ENCODE peak calls at places on chromosomes 7 and 10, in seven cellular contexts. O is activated gamma-delta T cell treated with Interleukin-2 at 50 U/mL for 16 hours; L is pancreas; D is effector CD4-positive, alpha-beta T cell; W is posterior cingulate gyrus; Z is GM13977; A is SW 1271. P is an unnamed sample.

GRCh38 chr10:69636626-69637550 is 6.8 kb downstream of the FAM241B start:
- DNase-seq in O (no peak), L (peak; percentile 32), D (no peak), W (no peak), Z (no peak), A (no peak), P (no peak)

GRCh38 chr10:89207181-89207800 is at the start of gene CH25H:
- DNase-seq in O (no peak), L (peak; percentile 49), D (peak; percentile 37), W (peak; percentile 80), Z (peak; percentile 19), A (no peak), P (peak; percentile 32)

GRCh38 chr10:49285232-49285631 is 13.7 kb upstream of the C10orf71 start:
- DNase-seq in O (no peak), L (no peak), D (no peak), W (no peak), Z (no peak), A (no peak), P (no peak)

GRCh38 chr10:22183771-22184466 is 33.9 kb downstream of the EBLN1 start:
- DNase-seq in O (no peak), L (no peak), D (no peak), W (no peak), Z (no peak), A (no peak), P (no peak)

GRCh38 chr7:102318482-102318971 is 31.9 kb downstream of the SH2B2 start:
- DNase-seq in O (no peak), L (peak; percentile 36), D (no peak), W (no peak), Z (peak; percentile 30), A (no peak), P (no peak)

GRCh38 chr10:49056356-49056755 is 59.0 kb downstream of the VSTM4 start:
- DNase-seq in O (no peak), L (no peak), D (no peak), W (no peak), Z (no peak), A (no peak), P (no peak)

GRCh38 chr7:27170936-27171635 is 3.0 kb downstream of the HOXA10 start:
- DNase-seq in O (no peak), L (no peak), D (no peak), W (no peak), Z (no peak), A (no peak), P (no peak)

GRCh38 chr10:48550977-48551376 is 53.9 kb downstream of the ARHGAP22 start:
- DNase-seq in O (no peak), L (no peak), D (no peak), W (no peak), Z (no peak), A (no peak), P (no peak)

GRCh38 chr7:14579971-14580370 is 322.6 kb downstream of the DGKB start:
- DNase-seq in O (no peak), L (no peak), D (no peak), W (no peak), Z (no peak), A (no peak), P (no peak)

GRCh38 chr10:25530306-25530705 is 355.5 kb downstream of the GPR158 start:
- DNase-seq in O (no peak), L (no peak), D (no peak), W (no peak), Z (no peak), A (no peak), P (no peak)

GRCh38 chr7:128938524-128939074 is 872 bp downstream of the IRF5 start:
- DNase-seq in O (no peak), L (no peak), D (no peak), W (no peak), Z (no peak), A (no peak), P (no peak)

GRCh38 chr7:33578166-33578565 is 327.2 kb upstream of the BMPER start:
- DNase-seq in O (no peak), L (no peak), D (no peak), W (no peak), Z (no peak), A (no peak), P (no peak)

GRCh38 chr7:46145412-46145811 is 224.3 kb upstream of the IGFBP3 start:
- DNase-seq in O (no peak), L (peak; percentile 51), D (no peak), W (no peak), Z (no peak), A (peak; percentile 91), P (no peak)

GRCh38 chr10:114142018-114142417 is 32.0 kb downstream of the CCDC186 start:
- DNase-seq in O (no peak), L (no peak), D (no peak), W (no peak), Z (no peak), A (no peak), P (no peak)

GRCh38 chr10:103499881-103500280 is 6.4 kb downstream of the NEURL1 start:
- DNase-seq in O (no peak), L (no peak), D (no peak), W (no peak), Z (no peak), A (no peak), P (no peak)

GRCh38 chr10:77872151-77872946 is 54.2 kb downstream of the DLG5 start:
- DNase-seq in O (no peak), L (no peak), D (no peak), W (peak; percentile 79), Z (no peak), A (no peak), P (no peak)

GRCh38 chr7:50558380-50559051 is 6.7 kb downstream of the DDC start:
- DNase-seq in O (no peak), L (no peak), D (no peak), W (no peak), Z (no peak), A (no peak), P (no peak)

GRCh38 chr7:100965723-100966541 is 3.4 kb upstream of the MUC12 start:
- DNase-seq in O (peak; percentile 66), L (peak; percentile 86), D (peak; percentile 60), W (peak; percentile 56), Z (peak; percentile 96), A (no peak), P (peak; percentile 63)

GRCh38 chr10:28139138-28139537 is 140.3 kb upstream of the ODAD2 start:
- DNase-seq in O (no peak), L (no peak), D (no peak), W (no peak), Z (no peak), A (peak; percentile 79), P (no peak)

GRCh38 chr7:2112261-2113203 is 120.2 kb downstream of the MAD1L1 start:
- DNase-seq in O (no peak), L (no peak), D (no peak), W (no peak), Z (peak; percentile 60), A (no peak), P (no peak)

GRCh38 chr7:25014735-25015134 is 34.8 kb upstream of the OSBPL3 start:
- DNase-seq in O (no peak), L (no peak), D (no peak), W (no peak), Z (no peak), A (no peak), P (no peak)

GRCh38 chr7:147879116-147879750 is 711.3 kb upstream of the C7orf33 start:
- DNase-seq in O (no peak), L (no peak), D (no peak), W (peak; percentile 27), Z (no peak), A (no peak), P (no peak)

GRCh38 chr7:94656925-94657731 is 1.2 kb upstream of the SGCE start:
- DNase-seq in O (peak; percentile 16), L (no peak), D (peak; percentile 2), W (peak; percentile 20), Z (no peak), A (no peak), P (no peak)

GRCh38 chr10:2929457-2929856 is 137.9 kb upstream of the PFKP start:
- DNase-seq in O (no peak), L (no peak), D (no peak), W (no peak), Z (no peak), A (no peak), P (no peak)

GRCh38 chr7:149878523-149878921 is 4.8 kb downstream of the ATP6V0E2 start:
- DNase-seq in O (no peak), L (peak; percentile 9), D (no peak), W (no peak), Z (no peak), A (no peak), P (no peak)

GRCh38 chr10:99279626-99280111 is 44.0 kb upstream of the HPSE2 start:
- DNase-seq in O (no peak), L (peak; percentile 75), D (no peak), W (no peak), Z (no peak), A (no peak), P (no peak)

GRCh38 chr10:127398967-127399350 is 150.2 kb upstream of the NPS start:
- DNase-seq in O (no peak), L (no peak), D (no peak), W (no peak), Z (no peak), A (no peak), P (no peak)

GRCh38 chr7:78225534-78225933 is 427.0 kb downstream of the PHTF2 start:
- DNase-seq in O (no peak), L (no peak), D (no peak), W (no peak), Z (no peak), A (no peak), P (no peak)

GRCh38 chr7:33650828-33651227 is 254.5 kb upstream of the BMPER start:
- DNase-seq in O (no peak), L (no peak), D (no peak), W (no peak), Z (no peak), A (no peak), P (no peak)

GRCh38 chr10:15123749-15124184 is 26.6 kb downstream of the RPP38 start:
- DNase-seq in O (no peak), L (no peak), D (no peak), W (no peak), Z (peak; percentile 39), A (no peak), P (no peak)

GRCh38 chr7:131272086-131272485 is 55.6 kb upstream of the MKLN1 start:
- DNase-seq in O (no peak), L (no peak), D (no peak), W (no peak), Z (no peak), A (no peak), P (no peak)

GRCh38 chr7:139482662-139483466 is 609 bp downstream of the KLRG2 start:
- DNase-seq in O (no peak), L (peak; percentile 20), D (no peak), W (no peak), Z (no peak), A (no peak), P (no peak)

GRCh38 chr10:30806824-30807223 is 177.3 kb upstream of the LYZL2 start:
- DNase-seq in O (no peak), L (no peak), D (no peak), W (no peak), Z (no peak), A (no peak), P (no peak)

GRCh38 chr10:108346066-108346465 is 1181.6 kb upstream of the SORCS1 start:
- DNase-seq in O (no peak), L (no peak), D (no peak), W (no peak), Z (no peak), A (no peak), P (no peak)

GRCh38 chr7:2038876-2039728 is 193.6 kb downstream of the MAD1L1 start:
- DNase-seq in O (no peak), L (no peak), D (peak; percentile 0), W (no peak), Z (no peak), A (no peak), P (no peak)

GRCh38 chr10:42790835-42791234 is 8.2 kb downstream of the BMS1 start:
- DNase-seq in O (no peak), L (no peak), D (no peak), W (no peak), Z (no peak), A (no peak), P (no peak)

GRCh38 chr7:18511351-18511750 is 15.8 kb downstream of the HDAC9 start:
- DNase-seq in O (no peak), L (no peak), D (no peak), W (no peak), Z (no peak), A (no peak), P (no peak)

P was measured in T-helper 9 cell.